ENCODE peak calls at places on chromosomes 4 and X, in eight cellular contexts. F, G, V, J, B, S, L and U are unnamed samples.

GRCh38 chr4:181939199-181939945 is 303.8 kb upstream of the TENM3 start:
- DNase-seq in F (no peak), G (no peak), V (peak; percentile 66), J (peak; percentile 15), B (no peak), S (no peak), L (no peak), U (no peak)

GRCh38 chrX:151702021-151702714 is 6.9 kb downstream of the PRRG3 start:
- DNase-seq in F (no peak), G (no peak), V (no peak), J (no peak), B (no peak), S (no peak), L (no peak), U (no peak)

GRCh38 chrX:150905293-150905692 is 6.8 kb upstream of the CD99L2 start:
- DNase-seq in F (no peak), G (no peak), V (no peak), J (no peak), B (no peak), S (no peak), L (no peak), U (no peak)

GRCh38 chrX:15724911-15725310 is 13.2 kb upstream of the CA5B start:
- DNase-seq in F (no peak), G (no peak), V (no peak), J (no peak), B (no peak), S (no peak), L (no peak), U (no peak)

GRCh38 chr4:20283039-20283438 is 31.3 kb downstream of the SLIT2 start:
- DNase-seq in F (no peak), G (no peak), V (no peak), J (peak; percentile 52), B (no peak), S (no peak), L (no peak), U (no peak)

GRCh38 chr4:30917946-30918345 is 197.8 kb downstream of the PCDH7 start:
- DNase-seq in F (no peak), G (no peak), V (no peak), J (no peak), B (no peak), S (no peak), L (no peak), U (no peak)

GRCh38 chr4:150828159-150828558 is 186.9 kb downstream of the LRBA start:
- DNase-seq in F (no peak), G (no peak), V (no peak), J (no peak), B (no peak), S (no peak), L (no peak), U (no peak)

GRCh38 chr4:18880850-18881249 is 859.3 kb upstream of the LCORL start:
- DNase-seq in F (no peak), G (no peak), V (no peak), J (no peak), B (no peak), S (no peak), L (no peak), U (no peak)

GRCh38 chrX:32185160-32185559 is 1026.2 kb downstream of the DMD start:
- DNase-seq in F (no peak), G (no peak), V (peak; percentile 11), J (no peak), B (no peak), S (no peak), L (no peak), U (no peak)

GRCh38 chrX:48156014-48156413 is 25.6 kb downstream of the SPACA5B start:
- DNase-seq in F (no peak), G (no peak), V (no peak), J (peak; percentile 5), B (no peak), S (no peak), L (no peak), U (no peak)

GRCh38 chr4:60682901-60683300 is 517.2 kb upstream of the ADGRL3 start:
- DNase-seq in F (peak; percentile 64), G (no peak), V (no peak), J (no peak), B (no peak), S (peak; percentile 0), L (no peak), U (no peak)

GRCh38 chrX:109347618-109348017 is 134.3 kb downstream of the GUCY2F start:
- DNase-seq in F (peak; percentile 57), G (peak; percentile 4), V (peak; percentile 79), J (no peak), B (no peak), S (no peak), L (no peak), U (no peak)

GRCh38 chr4:1011022-1011694 is at the start of gene FGFRL1:
- DNase-seq in F (no peak), G (peak; percentile 51), V (peak; percentile 62), J (peak; percentile 99), B (no peak), S (peak; percentile 91), L (peak; percentile 34), U (no peak)

GRCh38 chr4:189506080-189506479 is 434.6 kb upstream of the FRG1 start:
- DNase-seq in F (no peak), G (no peak), V (no peak), J (no peak), B (no peak), S (no peak), L (no peak), U (no peak)

GRCh38 chr4:1196421-1197183 is 24.2 kb upstream of the SPON2 start:
- DNase-seq in F (no peak), G (no peak), V (no peak), J (peak; percentile 52), B (no peak), S (no peak), L (no peak), U (no peak)

GRCh38 chr4:152486414-152487389 is 49.2 kb downstream of the FBXW7 start:
- DNase-seq in F (no peak), G (peak; percentile 52), V (no peak), J (no peak), B (no peak), S (no peak), L (no peak), U (no peak)

GRCh38 chrX:10597871-10598270 is 22.5 kb downstream of the MID1 start:
- DNase-seq in F (no peak), G (peak; percentile 9), V (no peak), J (peak; percentile 48), B (no peak), S (peak; percentile 24), L (peak; percentile 0), U (peak; percentile 37)

GRCh38 chr4:183035726-183036415 is 63.2 kb upstream of the WWC2 start:
- DNase-seq in F (no peak), G (no peak), V (no peak), J (peak; percentile 63), B (no peak), S (peak; percentile 78), L (no peak), U (no peak)

GRCh38 chrX:13898084-13898483 is 81.2 kb upstream of the GPM6B start:
- DNase-seq in F (no peak), G (no peak), V (peak; percentile 57), J (no peak), B (no peak), S (no peak), L (no peak), U (no peak)

GRCh38 chrX:40855411-40855810 is 120.1 kb upstream of the MED14 start:
- DNase-seq in F (no peak), G (no peak), V (no peak), J (no peak), B (no peak), S (no peak), L (no peak), U (no peak)

GRCh38 chr4:82721819-82722423 is 76.7 kb downstream of the SCD5 start:
- DNase-seq in F (no peak), G (no peak), V (no peak), J (no peak), B (peak; percentile 51), S (no peak), L (no peak), U (peak; percentile 43)

GRCh38 chr4:123415977-123416376 is 19.4 kb downstream of the SPRY1 start:
- DNase-seq in F (no peak), G (no peak), V (peak; percentile 68), J (no peak), B (no peak), S (no peak), L (no peak), U (no peak)

GRCh38 chr4:137393043-137393442 is 139.3 kb downstream of the PCDH18 start:
- DNase-seq in F (no peak), G (no peak), V (no peak), J (no peak), B (no peak), S (no peak), L (no peak), U (no peak)

GRCh38 chr4:37741564-37741963 is 55.4 kb upstream of the RELL1 start:
- DNase-seq in F (no peak), G (no peak), V (no peak), J (no peak), B (no peak), S (no peak), L (no peak), U (no peak)

GRCh38 chrX:48533165-48533564 is 6.3 kb upstream of the TBC1D25 start:
- DNase-seq in F (no peak), G (no peak), V (no peak), J (no peak), B (no peak), S (no peak), L (no peak), U (no peak)

GRCh38 chrX:39953879-39954278 is 143.9 kb downstream of the BCOR start:
- DNase-seq in F (no peak), G (peak; percentile 48), V (no peak), J (no peak), B (no peak), S (peak; percentile 45), L (no peak), U (no peak)

GRCh38 chrX:41470706-41471105 is 23.6 kb downstream of the NYX start:
- DNase-seq in F (no peak), G (no peak), V (no peak), J (no peak), B (no peak), S (no peak), L (no peak), U (no peak)

GRCh38 chrX:10618911-10619310 is 1.5 kb downstream of the MID1 start:
- DNase-seq in F (no peak), G (no peak), V (no peak), J (no peak), B (no peak), S (no peak), L (no peak), U (peak; percentile 50)

GRCh38 chr4:101400096-101400495 is 52.8 kb upstream of the PPP3CA start:
- DNase-seq in F (no peak), G (peak; percentile 62), V (peak; percentile 10), J (no peak), B (no peak), S (no peak), L (no peak), U (no peak)

GRCh38 chr4:41366911-41367517 is 110.3 kb downstream of the UCHL1 start:
- DNase-seq in F (no peak), G (no peak), V (no peak), J (no peak), B (no peak), S (no peak), L (no peak), U (no peak)

GRCh38 chr4:101967697-101968346 is 177.3 kb downstream of the BANK1 start:
- DNase-seq in F (no peak), G (no peak), V (no peak), J (no peak), B (no peak), S (no peak), L (no peak), U (no peak)

GRCh38 chr4:10655968-10656367 is 28.6 kb downstream of the CLNK start:
- DNase-seq in F (no peak), G (no peak), V (no peak), J (no peak), B (no peak), S (peak; percentile 6), L (no peak), U (no peak)

GRCh38 chr4:28883211-28883610 is 1837.0 kb upstream of the PCDH7 start:
- DNase-seq in F (no peak), G (no peak), V (no peak), J (no peak), B (no peak), S (no peak), L (no peak), U (no peak)

GRCh38 chr4:25160714-25161598 is 707 bp upstream of the SEPSECS start:
- DNase-seq in F (no peak), G (no peak), V (peak; percentile 13), J (no peak), B (no peak), S (peak; percentile 7), L (no peak), U (peak; percentile 25)